ENCODE peak calls at places on chromosomes 7 and 10, in seven cellular contexts. One of them, this sample, is unnamed.
A peak's percentile ranks its signal among the peaks of the same experiment; 100 is the strongest.

GRCh38 chr10:77898323-77899079 is 28.1 kb downstream of the DLG5 start:
- DNase-seq in tibial nerve: no peak
- DNase-seq in fibroblast of mammary gland: peak; percentile 15
- DNase-seq in skeletal muscle cell: no peak
- DNase-seq in AG09309: no peak
- DNase-seq in mesenchymal stem cell: no peak
- DNase-seq in H7: peak; percentile 73
- DNase-seq in this sample: no peak

GRCh38 chr10:125159486-125159931 is 854 bp downstream of the CTBP2 start:
- DNase-seq in AG09309: no peak
- DNase-seq in fibroblast of mammary gland: no peak
- DNase-seq in mesenchymal stem cell: peak; percentile 33
- DNase-seq in tibial nerve: no peak
- DNase-seq in skeletal muscle cell: no peak
- DNase-seq in H7: peak; percentile 72
- DNase-seq in this sample: no peak

GRCh38 chr7:9719303-9719702 is 1254.4 kb upstream of the PHF14 start:
- DNase-seq in H7: no peak
- DNase-seq in fibroblast of mammary gland: no peak
- DNase-seq in AG09309: no peak
- DNase-seq in skeletal muscle cell: no peak
- DNase-seq in tibial nerve: no peak
- DNase-seq in mesenchymal stem cell: peak; percentile 24
- DNase-seq in this sample: no peak

GRCh38 chr10:119253433-119254174 is 46.2 kb downstream of the GRK5 start:
- DNase-seq in skeletal muscle cell: peak; percentile 86
- DNase-seq in mesenchymal stem cell: peak; percentile 98
- DNase-seq in H7: peak; percentile 71
- DNase-seq in tibial nerve: peak; percentile 79
- DNase-seq in fibroblast of mammary gland: peak; percentile 95
- DNase-seq in AG09309: peak; percentile 85
- DNase-seq in this sample: peak; percentile 99

GRCh38 chr7:28755255-28755654 is 202.9 kb downstream of the TRIL start:
- DNase-seq in tibial nerve: peak; percentile 33
- DNase-seq in fibroblast of mammary gland: peak; percentile 77
- DNase-seq in skeletal muscle cell: peak; percentile 68
- DNase-seq in AG09309: peak; percentile 51
- DNase-seq in mesenchymal stem cell: no peak
- DNase-seq in H7: no peak
- DNase-seq in this sample: peak; percentile 65

GRCh38 chr10:3655528-3655927 is 129.5 kb downstream of the KLF6 start:
- DNase-seq in skeletal muscle cell: no peak
- DNase-seq in mesenchymal stem cell: no peak
- DNase-seq in fibroblast of mammary gland: no peak
- DNase-seq in tibial nerve: no peak
- DNase-seq in H7: no peak
- DNase-seq in AG09309: no peak
- DNase-seq in this sample: no peak

GRCh38 chr10:62093863-62094291 is 174.8 kb downstream of the RTKN2 start:
- DNase-seq in tibial nerve: no peak
- DNase-seq in AG09309: peak; percentile 71
- DNase-seq in H7: no peak
- DNase-seq in skeletal muscle cell: peak; percentile 62
- DNase-seq in fibroblast of mammary gland: peak; percentile 59
- DNase-seq in mesenchymal stem cell: peak; percentile 53
- DNase-seq in this sample: peak; percentile 86

GRCh38 chr10:29877798-29878491 is 181.4 kb downstream of the JCAD start:
- DNase-seq in mesenchymal stem cell: no peak
- DNase-seq in skeletal muscle cell: no peak
- DNase-seq in H7: no peak
- DNase-seq in tibial nerve: no peak
- DNase-seq in fibroblast of mammary gland: no peak
- DNase-seq in AG09309: no peak
- DNase-seq in this sample: no peak

GRCh38 chr7:51054231-51054630 is 262.4 kb downstream of the COBL start:
- DNase-seq in AG09309: no peak
- DNase-seq in skeletal muscle cell: no peak
- DNase-seq in mesenchymal stem cell: no peak
- DNase-seq in tibial nerve: no peak
- DNase-seq in H7: no peak
- DNase-seq in fibroblast of mammary gland: no peak
- DNase-seq in this sample: no peak

GRCh38 chr10:122373713-122374112 is 795 bp upstream of the PLEKHA1 start:
- DNase-seq in H7: no peak
- DNase-seq in AG09309: no peak
- DNase-seq in skeletal muscle cell: no peak
- DNase-seq in fibroblast of mammary gland: no peak
- DNase-seq in mesenchymal stem cell: no peak
- DNase-seq in tibial nerve: no peak
- DNase-seq in this sample: peak; percentile 2

GRCh38 chr7:157771-158251 is 34.6 kb upstream of the FAM20C start:
- DNase-seq in H7: no peak
- DNase-seq in skeletal muscle cell: no peak
- DNase-seq in tibial nerve: no peak
- DNase-seq in fibroblast of mammary gland: no peak
- DNase-seq in AG09309: no peak
- DNase-seq in mesenchymal stem cell: no peak
- DNase-seq in this sample: no peak

GRCh38 chr7:714251-714671 is 12.2 kb upstream of the DNAAF5 start:
- DNase-seq in H7: no peak
- DNase-seq in tibial nerve: no peak
- DNase-seq in fibroblast of mammary gland: no peak
- DNase-seq in AG09309: no peak
- DNase-seq in skeletal muscle cell: no peak
- DNase-seq in mesenchymal stem cell: no peak
- DNase-seq in this sample: no peak

GRCh38 chr7:105806592-105807266 is 69.7 kb downstream of the ATXN7L1 start:
- DNase-seq in skeletal muscle cell: no peak
- DNase-seq in tibial nerve: no peak
- DNase-seq in fibroblast of mammary gland: peak; percentile 85
- DNase-seq in AG09309: no peak
- DNase-seq in H7: no peak
- DNase-seq in mesenchymal stem cell: peak; percentile 81
- DNase-seq in this sample: peak; percentile 65

GRCh38 chr7:20164420-20165145 is 52.6 kb downstream of the MACC1 start:
- DNase-seq in AG09309: peak; percentile 77
- DNase-seq in mesenchymal stem cell: no peak
- DNase-seq in tibial nerve: peak; percentile 42
- DNase-seq in H7: no peak
- DNase-seq in fibroblast of mammary gland: peak; percentile 71
- DNase-seq in skeletal muscle cell: no peak
- DNase-seq in this sample: peak; percentile 40

GRCh38 chr10:52563361-52563760 is 209.2 kb downstream of the MBL2 start:
- DNase-seq in skeletal muscle cell: no peak
- DNase-seq in mesenchymal stem cell: no peak
- DNase-seq in AG09309: no peak
- DNase-seq in H7: no peak
- DNase-seq in fibroblast of mammary gland: peak; percentile 49
- DNase-seq in tibial nerve: no peak
- DNase-seq in this sample: peak; percentile 21

GRCh38 chr7:108351715-108352114 is 104.5 kb downstream of the NRCAM start:
- DNase-seq in AG09309: no peak
- DNase-seq in tibial nerve: no peak
- DNase-seq in mesenchymal stem cell: no peak
- DNase-seq in fibroblast of mammary gland: peak; percentile 41
- DNase-seq in H7: no peak
- DNase-seq in skeletal muscle cell: no peak
- DNase-seq in this sample: peak; percentile 11

GRCh38 chr7:113824117-113824823 is 94.5 kb downstream of the PPP1R3A start:
- DNase-seq in fibroblast of mammary gland: no peak
- DNase-seq in H7: no peak
- DNase-seq in mesenchymal stem cell: peak; percentile 11
- DNase-seq in tibial nerve: no peak
- DNase-seq in skeletal muscle cell: no peak
- DNase-seq in AG09309: no peak
- DNase-seq in this sample: no peak

GRCh38 chr7:17557305-17557704 is 258.9 kb downstream of the AHR start:
- DNase-seq in AG09309: no peak
- DNase-seq in fibroblast of mammary gland: peak; percentile 81
- DNase-seq in skeletal muscle cell: no peak
- DNase-seq in tibial nerve: no peak
- DNase-seq in mesenchymal stem cell: no peak
- DNase-seq in H7: no peak
- DNase-seq in this sample: no peak

GRCh38 chr10:11682896-11683295 is 59.3 kb upstream of the ECHDC3 start:
- DNase-seq in AG09309: no peak
- DNase-seq in tibial nerve: no peak
- DNase-seq in fibroblast of mammary gland: no peak
- DNase-seq in mesenchymal stem cell: no peak
- DNase-seq in H7: no peak
- DNase-seq in skeletal muscle cell: no peak
- DNase-seq in this sample: peak; percentile 16
- H3K4me3 ChIP-seq in AG09309: no peak overlapping the region
- H3K4me3 ChIP-seq in tibial nerve: no peak overlapping the region
- H3K4me3 ChIP-seq in fibroblast of mammary gland: no peak overlapping the region
- H3K4me3 ChIP-seq in mesenchymal stem cell: no peak overlapping the region
- H3K4me3 ChIP-seq in H7: no peak overlapping the region
- H3K4me3 ChIP-seq in skeletal muscle cell: no peak overlapping the region
- H3K4me3 ChIP-seq in this sample: no peak overlapping the region

DNA sequence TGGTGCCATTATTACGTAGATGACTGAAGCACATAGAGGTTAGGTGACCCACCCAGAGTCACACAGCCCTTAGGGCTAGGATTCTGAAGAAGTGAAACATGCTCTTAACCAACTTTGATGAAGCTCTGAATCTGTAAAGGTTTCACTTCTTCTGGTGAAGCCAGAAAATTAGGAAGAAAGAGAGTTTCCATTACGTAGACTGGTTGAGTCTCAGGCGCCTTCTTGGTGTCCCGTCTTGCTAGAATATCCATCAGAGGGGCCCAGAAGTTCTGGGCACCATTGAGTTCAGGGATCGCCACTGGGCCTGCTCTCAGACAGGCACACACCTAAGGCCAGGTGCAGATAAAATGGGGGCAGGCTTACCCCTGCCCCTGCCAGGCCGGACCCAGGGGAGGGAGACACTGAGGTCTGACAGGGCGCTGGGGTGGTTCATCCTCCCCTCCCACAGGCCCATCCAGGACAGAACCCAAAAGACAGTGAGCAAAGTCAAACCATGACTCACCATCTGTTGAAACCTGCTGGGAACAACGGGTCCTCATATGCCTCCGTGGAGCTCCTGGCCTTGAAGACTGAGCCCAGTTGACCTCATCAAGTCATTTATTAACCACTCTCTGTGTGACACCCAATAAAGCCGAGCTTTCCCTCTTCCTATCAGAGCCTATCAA is 33.2 kb downstream of the DRGX start:
- DNase-seq in fibroblast of mammary gland: no peak
- DNase-seq in H7: no peak
- DNase-seq in mesenchymal stem cell: no peak
- DNase-seq in tibial nerve: no peak
- DNase-seq in skeletal muscle cell: no peak
- DNase-seq in AG09309: no peak
- DNase-seq in this sample: no peak
- H3K4me3 ChIP-seq in fibroblast of mammary gland: no peak overlapping the region
- H3K4me3 ChIP-seq in H7: no peak overlapping the region
- H3K4me3 ChIP-seq in mesenchymal stem cell: no peak overlapping the region
- H3K4me3 ChIP-seq in tibial nerve: no peak overlapping the region
- H3K4me3 ChIP-seq in skeletal muscle cell: no peak overlapping the region
- H3K4me3 ChIP-seq in AG09309: no peak overlapping the region
- H3K4me3 ChIP-seq in this sample: no peak overlapping the region

GRCh38 chr10:13439313-13439712 is 89.5 kb downstream of the BEND7 start:
- DNase-seq in AG09309: no peak
- DNase-seq in skeletal muscle cell: no peak
- DNase-seq in tibial nerve: no peak
- DNase-seq in mesenchymal stem cell: no peak
- DNase-seq in H7: no peak
- DNase-seq in fibroblast of mammary gland: no peak
- DNase-seq in this sample: no peak

GRCh38 chr10:13437026-13437555 is 89.0 kb upstream of the SEPHS1 start:
- DNase-seq in fibroblast of mammary gland: no peak
- DNase-seq in H7: no peak
- DNase-seq in tibial nerve: no peak
- DNase-seq in mesenchymal stem cell: no peak
- DNase-seq in AG09309: no peak
- DNase-seq in skeletal muscle cell: no peak
- DNase-seq in this sample: no peak

GRCh38 chr10:13439771-13440708 is 88.8 kb downstream of the BEND7 start:
- DNase-seq in tibial nerve: peak; percentile 47
- DNase-seq in mesenchymal stem cell: peak; percentile 34
- DNase-seq in AG09309: no peak
- DNase-seq in fibroblast of mammary gland: peak; percentile 19
- DNase-seq in H7: peak; percentile 93
- DNase-seq in skeletal muscle cell: no peak
- DNase-seq in this sample: peak; percentile 13

GRCh38 chr10:13441476-13441875 is 87.3 kb downstream of the BEND7 start:
- DNase-seq in mesenchymal stem cell: no peak
- DNase-seq in fibroblast of mammary gland: peak; percentile 15
- DNase-seq in H7: no peak
- DNase-seq in skeletal muscle cell: no peak
- DNase-seq in AG09309: no peak
- DNase-seq in tibial nerve: no peak
- DNase-seq in this sample: no peak

DNA sequence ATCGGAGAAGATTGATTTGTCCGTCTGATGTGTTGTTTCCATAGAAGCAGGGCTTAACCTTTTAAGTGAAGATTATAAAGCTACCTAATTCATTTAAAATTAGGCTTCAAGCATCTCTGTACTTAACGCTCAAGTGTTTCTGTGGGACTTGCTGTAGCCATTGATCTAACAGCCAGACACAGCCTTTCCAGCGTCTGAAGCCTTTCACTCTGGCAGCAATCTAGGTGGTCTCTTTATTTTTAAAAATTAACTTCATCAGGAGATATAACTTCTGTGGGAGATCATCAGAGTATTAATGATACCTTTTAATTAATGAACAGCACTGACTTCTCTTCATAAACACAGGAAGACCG is 88.1 kb downstream of the BEND7 start:
- DNase-seq in H7: no peak
- DNase-seq in AG09309: no peak
- DNase-seq in tibial nerve: no peak
- DNase-seq in fibroblast of mammary gland: no peak
- DNase-seq in skeletal muscle cell: no peak
- DNase-seq in mesenchymal stem cell: no peak
- DNase-seq in this sample: no peak
- H3K4me3 ChIP-seq in H7: no peak overlapping the region
- H3K4me3 ChIP-seq in AG09309: no peak overlapping the region
- H3K4me3 ChIP-seq in tibial nerve: peak overlapping the region; percentile 10
- H3K4me3 ChIP-seq in fibroblast of mammary gland: no peak overlapping the region
- H3K4me3 ChIP-seq in skeletal muscle cell: no peak overlapping the region
- H3K4me3 ChIP-seq in mesenchymal stem cell: peak overlapping the region; percentile 74
- H3K4me3 ChIP-seq in this sample: no peak overlapping the region

DNA sequence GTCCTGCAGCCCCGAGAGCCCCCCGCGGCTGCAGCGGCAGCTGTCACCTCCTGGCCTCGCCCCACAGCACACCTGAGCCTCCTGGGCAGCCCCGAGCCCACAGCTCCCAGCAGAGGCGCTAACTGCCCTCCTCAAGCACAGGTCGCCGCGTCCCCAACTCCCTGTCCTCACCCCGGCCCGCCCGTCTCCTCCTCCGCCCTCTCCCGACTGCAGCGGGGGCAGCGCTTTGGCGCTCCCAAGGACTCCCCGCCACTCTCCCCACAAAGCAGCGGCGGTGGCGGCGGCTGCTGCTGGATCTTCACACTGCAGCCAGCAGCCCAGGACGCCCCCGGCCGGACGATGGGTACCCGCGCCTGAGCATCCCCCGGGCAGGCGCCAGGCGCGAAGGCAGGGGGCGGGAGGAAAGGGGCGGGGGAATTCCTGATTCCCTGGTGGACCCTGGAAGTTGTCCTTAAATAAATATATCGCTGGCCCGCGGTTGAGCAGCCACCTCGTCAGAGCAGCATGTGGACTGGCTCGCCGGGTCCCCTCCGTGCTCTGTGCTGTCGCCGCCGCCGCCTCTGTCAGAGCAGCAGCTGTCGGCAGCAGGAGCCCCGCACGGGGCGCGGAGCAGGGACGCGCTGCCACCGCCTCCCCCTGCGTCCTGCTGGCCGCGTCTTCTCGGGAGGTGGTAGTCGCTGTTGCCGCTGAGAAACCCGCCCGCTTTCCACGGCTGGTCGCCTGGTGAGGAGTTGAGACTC is at the start of gene ZNF804B:
- DNase-seq in H7: peak; percentile 78
- DNase-seq in skeletal muscle cell: no peak
- DNase-seq in mesenchymal stem cell: no peak
- DNase-seq in fibroblast of mammary gland: no peak
- DNase-seq in AG09309: no peak
- DNase-seq in tibial nerve: no peak
- DNase-seq in this sample: no peak
- H3K4me3 ChIP-seq in H7: peak within 1 kb of the TSS; percentile 31
- H3K4me3 ChIP-seq in skeletal muscle cell: peak within 1 kb of the TSS; percentile 20
- H3K4me3 ChIP-seq in mesenchymal stem cell: peak within 1 kb of the TSS; percentile 67
- H3K4me3 ChIP-seq in fibroblast of mammary gland: no peak within 1 kb of the TSS
- H3K4me3 ChIP-seq in AG09309: no peak within 1 kb of the TSS
- H3K4me3 ChIP-seq in tibial nerve: peak within 1 kb of the TSS; percentile 52
- H3K4me3 ChIP-seq in this sample: no peak within 1 kb of the TSS